ENCODE peak calls at places on chromosome 15, in six cellular contexts. One of them, this sample, is unnamed.

GRCh38 chr15:64571857-64572291 is 111.5 kb downstream of the ZNF609 start:
- DNase-seq in BJ: no peak
- DNase-seq in PC-3: peak; percentile 31
- DNase-seq in heart left ventricle: no peak
- DNase-seq in cardiac muscle cell: no peak
- DNase-seq in brain microvascular endothelial cell: no peak
- DNase-seq in this sample: no peak

GRCh38 chr15:45549831-45550230 is 27.3 kb upstream of the SLC30A4 start:
- DNase-seq in brain microvascular endothelial cell: peak; percentile 36
- DNase-seq in BJ: peak; percentile 74
- DNase-seq in PC-3: peak; percentile 84
- DNase-seq in heart left ventricle: no peak
- DNase-seq in cardiac muscle cell: no peak
- DNase-seq in this sample: no peak

GRCh38 chr15:86644319-86644718 is 564.6 kb downstream of the AGBL1 start:
- DNase-seq in BJ: no peak
- DNase-seq in brain microvascular endothelial cell: no peak
- DNase-seq in cardiac muscle cell: no peak
- DNase-seq in PC-3: peak; percentile 43
- DNase-seq in heart left ventricle: no peak
- DNase-seq in this sample: no peak

GRCh38 chr15:67828379-67828968 is 3.2 kb downstream of the SKOR1 start:
- DNase-seq in brain microvascular endothelial cell: no peak
- DNase-seq in PC-3: no peak
- DNase-seq in cardiac muscle cell: no peak
- DNase-seq in heart left ventricle: no peak
- DNase-seq in BJ: no peak
- DNase-seq in this sample: no peak

GRCh38 chr15:40539030-40539429 is 25.8 kb downstream of the CCDC32 start:
- DNase-seq in brain microvascular endothelial cell: no peak
- DNase-seq in cardiac muscle cell: peak; percentile 39
- DNase-seq in BJ: no peak
- DNase-seq in heart left ventricle: no peak
- DNase-seq in PC-3: no peak
- DNase-seq in this sample: no peak

GRCh38 chr15:65304393-65305143 is at the start of gene RNU5B-1:
- DNase-seq in heart left ventricle: peak; percentile 52
- DNase-seq in PC-3: peak; percentile 91
- DNase-seq in BJ: peak; percentile 91
- DNase-seq in cardiac muscle cell: peak; percentile 90
- DNase-seq in brain microvascular endothelial cell: peak; percentile 87
- DNase-seq in this sample: no peak

GRCh38 chr15:70242962-70243685 is 145.4 kb upstream of the TLE3 start:
- DNase-seq in heart left ventricle: no peak
- DNase-seq in BJ: no peak
- DNase-seq in cardiac muscle cell: no peak
- DNase-seq in PC-3: no peak
- DNase-seq in brain microvascular endothelial cell: no peak
- DNase-seq in this sample: no peak

GRCh38 chr15:48414015-48414414 is 82.8 kb downstream of the DUT start:
- DNase-seq in cardiac muscle cell: no peak
- DNase-seq in heart left ventricle: no peak
- DNase-seq in brain microvascular endothelial cell: no peak
- DNase-seq in PC-3: peak; percentile 15
- DNase-seq in BJ: peak; percentile 83
- DNase-seq in this sample: no peak

GRCh38 chr15:78034495-78035191 is 42.9 kb downstream of the TBC1D2B start:
- DNase-seq in PC-3: no peak
- DNase-seq in BJ: no peak
- DNase-seq in heart left ventricle: no peak
- DNase-seq in brain microvascular endothelial cell: no peak
- DNase-seq in cardiac muscle cell: no peak
- DNase-seq in this sample: no peak

GRCh38 chr15:51202783-51203182 is 108.1 kb upstream of the TNFAIP8L3 start:
- DNase-seq in cardiac muscle cell: no peak
- DNase-seq in PC-3: no peak
- DNase-seq in brain microvascular endothelial cell: no peak
- DNase-seq in BJ: no peak
- DNase-seq in heart left ventricle: no peak
- DNase-seq in this sample: no peak

GRCh38 chr15:38864827-38865604 is 300.4 kb upstream of the RASGRP1 start:
- DNase-seq in PC-3: no peak
- DNase-seq in cardiac muscle cell: peak; percentile 58
- DNase-seq in heart left ventricle: peak; percentile 41
- DNase-seq in BJ: peak; percentile 67
- DNase-seq in brain microvascular endothelial cell: peak; percentile 80
- DNase-seq in this sample: no peak

GRCh38 chr15:69421498-69421897 is 7.3 kb downstream of the KIF23 start:
- DNase-seq in heart left ventricle: no peak
- DNase-seq in cardiac muscle cell: no peak
- DNase-seq in brain microvascular endothelial cell: no peak
- DNase-seq in PC-3: no peak
- DNase-seq in BJ: no peak
- DNase-seq in this sample: no peak

GRCh38 chr15:79673416-79674123 is 223.2 kb downstream of the MTHFS start:
- DNase-seq in PC-3: peak; percentile 56
- DNase-seq in cardiac muscle cell: no peak
- DNase-seq in BJ: peak; percentile 27
- DNase-seq in heart left ventricle: no peak
- DNase-seq in brain microvascular endothelial cell: peak; percentile 82
- DNase-seq in this sample: no peak

GRCh38 chr15:44676676-44677075 is 13.2 kb upstream of the SPG11 start:
- DNase-seq in heart left ventricle: no peak
- DNase-seq in cardiac muscle cell: no peak
- DNase-seq in PC-3: no peak
- DNase-seq in BJ: no peak
- DNase-seq in brain microvascular endothelial cell: no peak
- DNase-seq in this sample: no peak

GRCh38 chr15:22831473-22831872 is 7.0 kb upstream of the NIPA2 start:
- DNase-seq in PC-3: peak; percentile 25
- DNase-seq in BJ: no peak
- DNase-seq in heart left ventricle: no peak
- DNase-seq in brain microvascular endothelial cell: peak; percentile 65
- DNase-seq in cardiac muscle cell: no peak
- DNase-seq in this sample: no peak

GRCh38 chr15:34754674-34755418 is at the start of gene GJD2:
- DNase-seq in PC-3: no peak
- DNase-seq in brain microvascular endothelial cell: no peak
- DNase-seq in heart left ventricle: no peak
- DNase-seq in BJ: no peak
- DNase-seq in cardiac muscle cell: peak; percentile 73
- DNase-seq in this sample: no peak

DNA sequence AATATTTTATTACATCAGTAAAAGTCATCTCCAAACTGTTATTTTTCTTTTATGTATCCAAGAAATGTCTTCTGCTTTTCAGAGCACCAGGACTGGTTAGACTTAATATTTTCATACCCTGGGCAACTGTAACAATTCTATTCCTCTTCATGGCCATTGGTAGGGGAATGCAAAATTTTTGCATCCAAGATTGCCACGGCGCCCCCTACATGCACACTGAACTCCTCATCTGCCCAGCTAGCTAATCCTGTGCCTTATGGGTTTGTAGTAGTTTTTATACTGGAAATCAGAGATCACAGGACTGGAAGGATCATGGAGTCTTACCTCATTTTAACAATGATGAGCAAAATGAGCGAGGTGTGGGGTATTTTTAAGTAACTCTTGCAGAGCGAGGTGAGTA is 74.2 kb downstream of the CRTC3 start:
- DNase-seq in brain microvascular endothelial cell: peak; percentile 18
- DNase-seq in cardiac muscle cell: no peak
- DNase-seq in PC-3: peak; percentile 38
- DNase-seq in BJ: no peak
- DNase-seq in heart left ventricle: no peak
- DNase-seq in this sample: no peak
- TF ChIP-seq CTCF in brain microvascular endothelial cell: peak; percentile 74
- TF ChIP-seq CTCF in cardiac muscle cell: peak; percentile 59
- TF ChIP-seq CTCF in PC-3: peak; percentile 74
- TF ChIP-seq CTCF in BJ: peak; percentile 45
- TF ChIP-seq CTCF in heart left ventricle: peak; percentile 26
- TF ChIP-seq CTCF in this sample: peak; percentile 31

DNA sequence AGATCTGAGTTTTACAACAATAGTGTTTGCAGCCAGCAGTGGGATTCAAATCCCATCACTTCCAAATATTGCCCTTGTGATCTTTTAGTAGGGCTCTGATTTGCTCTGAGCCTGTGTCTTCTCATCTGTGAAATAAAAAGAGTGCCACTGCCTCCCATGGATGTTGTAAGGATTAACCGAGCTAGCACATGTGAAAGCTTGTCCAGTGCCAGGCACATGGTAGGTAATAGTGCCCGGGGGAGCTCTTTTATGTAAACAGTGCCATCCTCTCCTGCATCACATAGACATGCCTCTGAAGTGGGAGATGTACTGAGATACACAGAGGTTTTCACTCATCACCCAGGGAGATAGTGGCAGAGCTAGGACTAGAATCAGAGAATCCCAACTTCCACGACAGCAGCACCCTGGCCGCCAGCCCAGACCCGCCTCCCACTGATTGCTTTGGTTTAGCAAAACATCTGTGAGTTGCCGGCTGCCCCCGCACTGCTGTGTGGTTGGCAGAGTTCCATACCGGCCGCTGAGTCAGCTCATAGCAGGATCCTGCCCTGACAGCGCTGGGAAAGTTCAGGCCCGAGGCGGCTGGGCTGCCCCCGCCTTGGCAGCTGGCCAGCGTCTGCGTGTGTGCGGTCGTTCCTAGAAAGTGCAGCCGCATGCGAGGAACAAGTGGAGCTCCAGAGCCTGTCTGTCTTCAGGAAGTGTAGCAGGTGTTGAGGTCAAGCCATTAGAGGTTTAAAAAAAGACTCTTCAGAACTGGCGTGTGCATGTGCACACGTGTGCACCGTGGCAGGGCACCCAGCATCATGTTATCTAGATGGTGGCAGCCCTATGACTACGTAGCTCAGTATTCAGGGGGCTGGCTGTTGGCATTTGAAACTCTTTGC is 5.0 kb downstream of the ARID3B start:
- DNase-seq in BJ: peak; percentile 97
- DNase-seq in PC-3: peak; percentile 99
- DNase-seq in brain microvascular endothelial cell: peak; percentile 100
- DNase-seq in cardiac muscle cell: peak; percentile 99
- DNase-seq in heart left ventricle: peak; percentile 98
- DNase-seq in this sample: no peak
- TF ChIP-seq CTCF in BJ: no peak
- TF ChIP-seq CTCF in PC-3: peak; percentile 38
- TF ChIP-seq CTCF in brain microvascular endothelial cell: no peak
- TF ChIP-seq CTCF in cardiac muscle cell: no peak
- TF ChIP-seq CTCF in heart left ventricle: no peak
- TF ChIP-seq CTCF in this sample: no peak

GRCh38 chr15:72117698-72118399 is at the start of gene MYO9A:
- DNase-seq in BJ: peak; percentile 88
- DNase-seq in PC-3: peak; percentile 98
- DNase-seq in brain microvascular endothelial cell: peak; percentile 95
- DNase-seq in heart left ventricle: peak; percentile 98
- DNase-seq in cardiac muscle cell: peak; percentile 99
- DNase-seq in this sample: peak; percentile 60
- TF ChIP-seq CTCF in BJ: no peak
- TF ChIP-seq CTCF in PC-3: no peak
- TF ChIP-seq CTCF in brain microvascular endothelial cell: peak; percentile 8
- TF ChIP-seq CTCF in heart left ventricle: no peak
- TF ChIP-seq CTCF in cardiac muscle cell: no peak
- TF ChIP-seq CTCF in this sample: peak; percentile 4

DNA sequence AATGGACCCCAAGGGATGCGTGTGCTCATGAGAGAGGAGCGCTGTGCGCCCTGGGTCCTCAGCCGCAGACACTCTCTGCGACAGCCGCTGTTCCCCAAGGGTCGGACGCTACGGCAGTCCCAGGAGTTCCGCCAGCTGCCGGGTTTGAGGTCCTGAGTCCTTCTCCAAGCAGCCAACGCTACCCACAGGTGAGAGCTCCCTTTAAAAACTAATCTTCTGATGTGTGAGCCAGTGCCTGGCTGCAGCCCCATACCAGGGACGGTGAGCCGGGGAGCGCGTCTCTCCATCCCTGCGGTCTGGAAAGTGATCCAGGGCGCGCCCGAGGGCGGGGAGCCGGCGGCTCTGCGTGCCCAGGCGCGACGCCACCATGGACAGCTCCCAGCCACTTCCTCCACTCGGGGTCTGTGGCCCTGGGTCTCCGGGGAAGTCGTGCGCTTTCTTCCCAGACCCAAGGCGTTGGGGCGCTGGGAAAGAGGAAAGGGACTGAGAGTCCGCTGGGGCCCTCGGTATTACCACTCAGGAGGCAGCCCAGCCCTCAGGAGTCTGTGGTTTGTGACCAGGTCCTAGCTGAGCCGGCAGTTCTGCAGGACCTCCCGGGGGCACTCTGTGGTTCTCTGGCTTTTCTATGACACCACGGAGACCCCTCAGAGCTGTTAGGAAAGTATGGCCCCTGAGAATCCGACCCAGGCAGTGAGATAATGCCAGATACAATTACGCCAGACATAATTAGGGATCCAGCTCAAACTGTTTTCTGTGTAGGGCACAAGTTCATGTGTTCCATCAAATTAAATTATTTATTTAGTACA is 1.4 kb downstream of the CEMIP start:
- DNase-seq in BJ: no peak
- DNase-seq in cardiac muscle cell: peak; percentile 89
- DNase-seq in heart left ventricle: peak; percentile 65
- DNase-seq in brain microvascular endothelial cell: peak; percentile 28
- DNase-seq in PC-3: peak; percentile 69
- DNase-seq in this sample: no peak
- TF ChIP-seq CTCF in BJ: no peak
- TF ChIP-seq CTCF in cardiac muscle cell: no peak
- TF ChIP-seq CTCF in heart left ventricle: no peak
- TF ChIP-seq CTCF in brain microvascular endothelial cell: no peak
- TF ChIP-seq CTCF in PC-3: no peak
- TF ChIP-seq CTCF in this sample: no peak

DNA sequence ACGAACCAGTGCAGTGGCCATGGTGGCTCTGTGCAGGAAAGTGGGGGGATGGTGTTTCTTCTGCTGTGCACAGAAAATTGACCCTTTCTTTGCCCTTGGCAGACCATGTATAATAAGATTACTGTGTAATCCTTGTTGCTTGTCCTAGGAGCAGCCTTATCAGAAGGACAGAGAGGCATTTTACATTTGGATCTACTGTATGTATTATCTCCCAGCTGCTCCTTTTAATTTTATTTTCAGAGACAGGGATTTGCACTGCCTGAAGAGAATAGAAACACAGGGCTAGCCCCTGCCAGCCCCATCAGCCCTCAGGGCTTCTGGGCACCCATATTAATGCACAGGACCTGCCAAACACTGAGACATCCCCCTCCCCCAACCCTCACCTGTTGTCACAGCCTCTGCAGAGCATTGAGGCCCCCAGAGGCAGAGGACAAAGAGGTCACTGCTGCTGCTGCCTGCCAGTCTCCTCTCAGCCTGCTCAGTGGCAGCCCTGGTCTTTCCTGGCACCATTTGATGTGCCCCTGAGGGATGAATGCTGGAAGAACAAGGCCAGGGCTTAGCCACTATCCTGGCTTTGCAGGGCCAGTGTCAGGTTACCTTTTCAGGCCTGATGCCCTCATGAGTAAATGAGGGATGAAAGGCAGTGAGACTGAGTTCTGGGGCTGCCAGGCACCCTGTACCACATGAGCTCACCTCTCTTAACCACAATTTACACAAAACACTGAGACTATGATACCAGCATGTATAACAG is 533.4 kb downstream of the NTRK3 start:
- DNase-seq in brain microvascular endothelial cell: no peak
- DNase-seq in heart left ventricle: peak; percentile 54
- DNase-seq in BJ: no peak
- DNase-seq in PC-3: peak; percentile 22
- DNase-seq in cardiac muscle cell: no peak
- DNase-seq in this sample: no peak
- TF ChIP-seq CTCF in brain microvascular endothelial cell: no peak
- TF ChIP-seq CTCF in heart left ventricle: no peak
- TF ChIP-seq CTCF in BJ: no peak
- TF ChIP-seq CTCF in PC-3: no peak
- TF ChIP-seq CTCF in cardiac muscle cell: no peak
- TF ChIP-seq CTCF in this sample: no peak